ENCODE peak calls at places on chromosomes 16 and 17, in ten cellular contexts. O is mesendoderm, C is HEK293T, N is GM04503, V is cerebellar nuclear complex, D is smooth muscle cell of the brain vasculature, J is tibial nerve, R is amniotic epithelial cell, K is A549, T is NCI-H1436. Y is an unnamed sample.

GRCh38 chr17:1485748-1486376 is 6.6 kb downstream of the MYO1C start:
- DNase-seq in R (peak; percentile 46), T (peak; percentile 30), V (no peak), D (no peak), K (peak; percentile 76), O (peak; percentile 58), C (peak; percentile 52), J (no peak), N (no peak), Y (peak; percentile 33)

GRCh38 chr17:8552582-8553320 is 77.8 kb downstream of the MYH10 start:
- DNase-seq in R (peak; percentile 65), O (no peak), C (no peak), V (no peak), T (no peak), J (no peak), N (no peak), D (no peak), K (no peak), Y (peak; percentile 3)

GRCh38 chr17:80242505-80242904 is 18.1 kb upstream of the RNF213 start:
- DNase-seq in D (no peak), O (no peak), N (no peak), R (no peak), J (no peak), V (no peak), K (no peak), T (no peak), C (no peak), Y (no peak)

GRCh38 chr17:43578699-43579569 is 32.8 kb upstream of the ETV4 start:
- DNase-seq in O (no peak), N (peak; percentile 41), D (no peak), R (no peak), T (peak; percentile 39), C (no peak), K (no peak), V (no peak), J (no peak), Y (peak; percentile 5)

GRCh38 chr16:49756971-49757743 is 98.8 kb downstream of the ZNF423 start:
- DNase-seq in N (no peak), C (no peak), R (no peak), O (peak; percentile 67), D (no peak), V (no peak), J (no peak), K (no peak), T (no peak), Y (no peak)

GRCh38 chr17:8453326-8453725 is 17.6 kb downstream of the NDEL1 start:
- DNase-seq in R (no peak), J (no peak), D (no peak), N (no peak), O (no peak), V (no peak), C (no peak), T (no peak), K (no peak), Y (no peak)

GRCh38 chr17:1905190-1905919 is 75.5 kb downstream of the RPA1 start:
- DNase-seq in T (peak; percentile 86), V (no peak), D (no peak), R (no peak), N (no peak), K (no peak), J (no peak), O (no peak), C (no peak), Y (peak; percentile 77)

GRCh38 chr16:2786061-2786825 is 1.1 kb downstream of the PRSS33 start:
- DNase-seq in V (no peak), D (no peak), O (no peak), J (no peak), C (no peak), K (no peak), N (no peak), R (no peak), T (no peak), Y (peak; percentile 52)

GRCh38 chr17:64355536-64356303 is 34.9 kb downstream of the PECAM1 start:
- DNase-seq in J (no peak), D (no peak), K (no peak), N (no peak), C (no peak), R (no peak), O (no peak), T (no peak), V (no peak), Y (no peak)

GRCh38 chr17:79165756-79166473 is 91.3 kb downstream of the ENGASE start:
- DNase-seq in J (no peak), N (no peak), R (no peak), C (no peak), T (no peak), K (no peak), O (no peak), D (no peak), V (no peak), Y (no peak)

GRCh38 chr16:17544785-17545184 is 74.0 kb upstream of the XYLT1 start:
- DNase-seq in O (peak; percentile 53), C (peak; percentile 12), V (no peak), D (no peak), N (no peak), J (no peak), R (no peak), K (no peak), T (no peak), Y (no peak)

GRCh38 chr17:54536306-54536705 is 364.3 kb upstream of the TOM1L1 start:
- DNase-seq in N (no peak), R (no peak), V (no peak), O (peak; percentile 24), C (no peak), D (no peak), T (no peak), K (no peak), J (no peak), Y (no peak)

GRCh38 chr17:39687546-39688474 is at the start of gene PGAP3:
- DNase-seq in K (peak; percentile 99), T (peak; percentile 98), O (peak; percentile 96), N (peak; percentile 55), J (peak; percentile 73), V (peak; percentile 62), C (peak; percentile 84), R (peak; percentile 87), D (peak; percentile 77), Y (peak; percentile 98)

GRCh38 chr16:57184890-57185445 is 871 bp downstream of the PSME3IP1 start:
- DNase-seq in C (no peak), R (no peak), T (no peak), J (no peak), N (no peak), K (no peak), V (no peak), O (peak; percentile 11), D (no peak), Y (peak; percentile 47)

GRCh38 chr17:33266611-33267010 is 26.5 kb downstream of the ASIC2 start:
- DNase-seq in O (no peak), V (no peak), C (no peak), K (no peak), J (no peak), T (no peak), R (no peak), D (no peak), N (no peak), Y (no peak)

GRCh38 chr17:79091373-79091670 is 16.7 kb downstream of the ENGASE start:
- DNase-seq in J (no peak), K (no peak), N (no peak), C (no peak), R (no peak), O (no peak), V (no peak), T (no peak), D (no peak), Y (no peak)

GRCh38 chr17:83124871-83125514 is 45.6 kb downstream of the METRNL start:
- DNase-seq in D (no peak), V (no peak), N (no peak), O (no peak), T (no peak), K (no peak), R (no peak), J (no peak), C (no peak), Y (no peak)

Y was measured in NCI-H2171 treated with DMSO at 0.1 percent for 48 hours.